ENCODE peak calls at places on chromosomes 16 and 17, in six cellular contexts. Z, X, T, E, W and S are unnamed samples.
A peak's percentile ranks its signal among the peaks of the same experiment; 100 is the strongest.

GRCh38 chr17:7408341-7408740 is 696 bp downstream of the NLGN2 start:
- DNase-seq in Z (no peak), X (no peak), T (peak; percentile 64), E (peak; percentile 84), W (no peak), S (no peak)

GRCh38 chr16:31705371-31705770 is 168.2 kb upstream of the ZNF267 start:
- DNase-seq in Z (no peak), X (no peak), T (no peak), E (no peak), W (no peak), S (no peak)

GRCh38 chr17:77542551-77543490 is 402.1 kb downstream of the SEC14L1 start:
- DNase-seq in Z (peak; percentile 88), X (peak; percentile 79), T (peak; percentile 90), E (no peak), W (peak; percentile 81), S (peak; percentile 56)

GRCh38 chr16:71337631-71338030 is 20.9 kb upstream of the CALB2 start:
- DNase-seq in Z (no peak), X (no peak), T (no peak), E (no peak), W (no peak), S (peak; percentile 57)

GRCh38 chr16:46996391-46996790 is 22.9 kb upstream of the DNAJA2 start:
- DNase-seq in Z (no peak), X (no peak), T (no peak), E (no peak), W (no peak), S (no peak)

GRCh38 chr16:81774348-81774747 is 4.7 kb upstream of the PLCG2 start:
- DNase-seq in Z (peak; percentile 63), X (no peak), T (no peak), E (peak; percentile 41), W (no peak), S (no peak)

GRCh38 chr17:2684549-2684948 is 27.0 kb downstream of the CLUH start:
- DNase-seq in Z (no peak), X (no peak), T (no peak), E (no peak), W (no peak), S (no peak)

GRCh38 chr16:88869673-88869980 is 3.2 kb upstream of the PABPN1L start:
- DNase-seq in Z (no peak), X (no peak), T (no peak), E (no peak), W (no peak), S (no peak)

GRCh38 chr16:14347706-14348105 is 276.6 kb downstream of the MRTFB start:
- DNase-seq in Z (no peak), X (no peak), T (no peak), E (no peak), W (no peak), S (no peak)

GRCh38 chr17:77349976-77350830 is 209.4 kb downstream of the SEC14L1 start:
- DNase-seq in Z (peak; percentile 43), X (no peak), T (no peak), E (no peak), W (no peak), S (no peak)

GRCh38 chr16:89172901-89173628 is 1.5 kb downstream of the CDH15 start:
- DNase-seq in Z (no peak), X (no peak), T (no peak), E (peak; percentile 59), W (no peak), S (no peak)

GRCh38 chr17:15454328-15454727 is 13.1 kb downstream of the CDRT4 start:
- DNase-seq in Z (no peak), X (no peak), T (no peak), E (no peak), W (no peak), S (no peak)

GRCh38 chr16:50467943-50468748 is 80.0 kb upstream of the NKD1 start:
- DNase-seq in Z (peak; percentile 44), X (no peak), T (no peak), E (peak; percentile 86), W (no peak), S (no peak)

GRCh38 chr16:76441886-76442285 is 164.7 kb downstream of the CNTNAP4 start:
- DNase-seq in Z (no peak), X (no peak), T (no peak), E (no peak), W (no peak), S (no peak)

GRCh38 chr16:19415461-19415860 is 2.2 kb upstream of the TMC5 start:
- DNase-seq in Z (peak; percentile 63), X (no peak), T (no peak), E (no peak), W (no peak), S (peak; percentile 26)

GRCh38 chr17:64306850-64307463 is 43.9 kb upstream of the TEX2 start:
- DNase-seq in Z (peak; percentile 85), X (peak; percentile 58), T (peak; percentile 76), E (no peak), W (peak; percentile 75), S (peak; percentile 31)

GRCh38 chr16:371729-372521 is 1.6 kb upstream of the MRPL28 start:
- DNase-seq in Z (no peak), X (no peak), T (no peak), E (no peak), W (no peak), S (no peak)

GRCh38 chr17:17440938-17441730 is 35.7 kb upstream of the MED9 start:
- DNase-seq in Z (no peak), X (no peak), T (no peak), E (no peak), W (no peak), S (no peak)

GRCh38 chr17:17443173-17443572 is 33.6 kb upstream of the MED9 start:
- DNase-seq in Z (peak; percentile 44), X (no peak), T (no peak), E (peak; percentile 87), W (no peak), S (no peak)

GRCh38 chr17:17437893-17438292 is 38.9 kb upstream of the MED9 start:
- DNase-seq in Z (no peak), X (no peak), T (no peak), E (no peak), W (no peak), S (no peak)

GRCh38 chr17:17437461-17437860 is 39.3 kb upstream of the MED9 start:
- DNase-seq in Z (peak; percentile 24), X (no peak), T (no peak), E (no peak), W (no peak), S (no peak)

DNA sequence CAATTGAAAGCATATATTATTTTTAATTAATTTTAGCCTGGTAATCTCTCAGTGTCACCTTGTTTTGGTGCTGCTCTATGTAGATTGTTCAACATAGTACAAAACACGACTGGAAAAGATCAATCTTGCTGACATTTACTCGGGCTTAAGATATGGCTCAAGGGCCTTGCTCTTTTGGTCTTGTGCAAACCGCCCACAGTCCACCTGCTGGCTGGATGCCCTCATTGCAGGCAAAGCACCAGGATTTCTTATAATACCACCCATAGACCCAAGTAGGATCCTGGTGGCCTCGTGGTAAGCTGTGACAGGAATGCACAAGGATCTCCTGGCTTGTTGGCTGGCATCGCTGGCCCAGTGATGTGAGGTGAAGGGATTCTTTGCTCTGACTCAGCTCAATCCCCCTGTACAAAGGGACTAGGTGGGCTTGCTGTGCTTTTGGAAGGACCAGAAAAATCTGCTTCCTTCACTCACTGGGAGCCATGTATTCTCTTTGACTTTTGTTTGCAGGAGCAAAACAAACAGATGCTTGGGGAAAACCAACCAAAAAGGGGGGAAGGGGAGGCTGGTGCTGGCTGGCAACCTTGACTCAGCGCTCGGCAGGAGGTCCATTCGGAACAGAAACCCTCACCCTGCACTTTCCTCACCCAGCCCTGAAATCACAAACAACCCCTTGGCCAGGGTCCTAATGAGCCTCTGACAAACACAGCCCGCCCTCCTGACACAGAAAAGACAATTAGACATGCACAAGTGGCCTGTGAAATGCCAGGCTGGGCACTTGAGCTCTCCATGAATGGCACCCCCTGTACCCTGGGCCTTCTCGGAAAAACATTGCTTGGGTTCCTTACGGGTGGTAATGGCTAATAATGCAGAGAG is 36.6 kb upstream of the MED9 start:
- DNase-seq in Z (peak; percentile 93), X (no peak), T (no peak), E (no peak), W (peak; percentile 80), S (peak; percentile 28)
- H3K4me1 ChIP-seq in Z (no peaks in the 10 kb centered on the region), X (no peaks in the 10 kb centered on the region), T (no peaks in the 10 kb centered on the region), E (no peaks in the 10 kb centered on the region), W (peaks cover 18% of the 10 kb centered on the region), S (no peaks in the 10 kb centered on the region)

DNA sequence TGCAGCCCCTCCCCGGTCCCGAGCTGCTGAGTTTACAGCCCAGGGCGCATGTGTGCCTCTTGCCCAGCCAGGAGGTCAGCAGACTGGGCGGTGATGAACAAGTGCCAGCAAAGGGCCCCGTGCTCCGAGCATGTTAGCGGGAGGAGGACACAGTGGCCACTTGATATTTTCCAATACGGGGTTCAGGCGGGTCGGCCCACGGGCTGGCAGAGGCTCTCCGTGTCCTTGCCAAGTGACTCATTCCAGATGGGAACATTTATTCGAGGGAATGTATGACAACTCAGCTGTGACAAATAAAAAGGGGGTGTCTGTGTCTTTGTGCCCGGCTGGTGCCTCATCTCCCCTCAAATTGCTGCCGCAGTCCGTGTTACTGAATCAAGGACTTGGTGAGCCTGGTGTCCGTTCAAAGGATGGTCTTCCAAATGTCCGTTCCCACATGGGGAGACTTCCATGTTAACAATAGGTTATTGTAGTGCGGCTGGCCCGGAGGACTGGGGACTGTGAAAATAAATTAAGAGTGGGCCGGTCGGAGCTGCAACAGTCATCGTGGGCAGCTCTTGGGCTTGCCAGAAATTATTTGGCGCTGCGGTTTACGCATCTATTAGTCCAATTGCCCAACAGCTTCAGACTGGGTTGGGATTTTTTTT is 173.9 kb upstream of the CIBAR2 start:
- DNase-seq in Z (no peak), X (peak; percentile 79), T (peak; percentile 95), E (peak; percentile 77), W (no peak), S (no peak)
- TF ChIP-seq CTCF in Z (no peak), X (no peak), T (no peak), E (no peak), W (no peak), S (no peak)

GRCh38 chr17:49820773-49821172 is 27.1 kb downstream of the TAC4 start:
- DNase-seq in Z (no peak), X (no peak), T (no peak), E (no peak), W (no peak), S (no peak)

GRCh38 chr17:49821466-49821865 is 26.4 kb downstream of the TAC4 start:
- DNase-seq in Z (no peak), X (no peak), T (no peak), E (no peak), W (no peak), S (no peak)

GRCh38 chr17:49819651-49820050 is 28.2 kb downstream of the TAC4 start:
- DNase-seq in Z (no peak), X (no peak), T (no peak), E (no peak), W (no peak), S (peak; percentile 22)

GRCh38 chr17:49817993-49818392 is 29.5 kb downstream of the KAT7 start:
- DNase-seq in Z (no peak), X (no peak), T (no peak), E (no peak), W (no peak), S (no peak)

GRCh38 chr17:49819118-49819517 is 28.8 kb downstream of the TAC4 start:
- DNase-seq in Z (no peak), X (no peak), T (no peak), E (no peak), W (no peak), S (no peak)
- H3K27ac ChIP-seq in Z (no peak overlapping the region), X (no peak overlapping the region), T (no peak overlapping the region), E (no peak overlapping the region), W (no peak overlapping the region), S (no peak overlapping the region)

GRCh38 chr16:7443966-7444365 is 111.3 kb downstream of the RBFOX1 start:
- DNase-seq in Z (no peak), X (no peak), T (no peak), E (no peak), W (no peak), S (no peak)
- H3K4me1 ChIP-seq in Z (no peaks in the 10 kb centered on the region), X (no peaks in the 10 kb centered on the region), T (no peaks in the 10 kb centered on the region), E (no peaks in the 10 kb centered on the region), W (no peaks in the 10 kb centered on the region), S (no peaks in the 10 kb centered on the region)